ENCODE peak calls at places on chromosomes 6 and 20, in four cellular contexts. O is K562, X is GM12878, H is SK-N-SH. I is an unnamed sample.

GRCh38 chr6:37200085-37200484 is 30.1 kb downstream of the PIM1 start:
- DNase-seq in O (no peak), X (no peak), H (no peak), I (no peak)

GRCh38 chr6:41470341-41471063 is 75.7 kb upstream of the FOXP4 start:
- DNase-seq in H (no peak), O (no peak), X (no peak), I (peak)

GRCh38 chr6:116405147-116405546 is 34.4 kb downstream of the DSE start:
- DNase-seq in O (no peak), H (peak), X (peak), I (no peak)

GRCh38 chr6:2556761-2557160 is 194.0 kb downstream of the MYLK4 start:
- DNase-seq in X (no peak), H (no peak), O (no peak), I (no peak)

GRCh38 chr20:49594143-49594928 is 26.4 kb upstream of the PTGIS start:
- DNase-seq in H (no peak), O (no peak), X (no peak), I (no peak)

GRCh38 chr6:145323652-145324051 is 411.7 kb downstream of the EPM2A start:
- DNase-seq in H (no peak), O (no peak), X (no peak), I (no peak)

GRCh38 chr20:41335591-41335990 is 5.0 kb upstream of the LPIN3 start:
- DNase-seq in O (no peak), X (no peak), H (no peak), I (no peak)

GRCh38 chr6:18742406-18742805 is 355.3 kb downstream of the RNF144B start:
- DNase-seq in O (no peak), H (no peak), X (no peak), I (no peak)

GRCh38 chr6:150967910-150968309 is 102.4 kb downstream of the MTHFD1L start:
- DNase-seq in H (no peak), O (peak), X (no peak), I (no peak)

GRCh38 chr6:151763938-151764680 is 43.4 kb upstream of the ESR1 start:
- DNase-seq in O (peak), X (no peak), H (peak), I (peak)

GRCh38 chr6:79602859-79603258 is 28.3 kb upstream of the SH3BGRL2 start:
- DNase-seq in O (no peak), H (no peak), X (no peak), I (no peak)

GRCh38 chr6:128532110-128532509 is 11.7 kb upstream of the PTPRK start:
- DNase-seq in H (no peak), X (no peak), O (no peak), I (no peak)

GRCh38 chr6:36805917-36806316 is 33.3 kb downstream of the CPNE5 start:
- DNase-seq in H (no peak), O (peak), X (no peak), I (peak)

GRCh38 chr6:1525364-1526038 is 84.2 kb upstream of the FOXC1 start:
- DNase-seq in X (no peak), O (no peak), H (no peak), I (no peak)

GRCh38 chr6:91155129-91155528 is 568.3 kb upstream of the MAP3K7 start:
- DNase-seq in H (no peak), O (no peak), X (no peak), I (peak)

GRCh38 chr20:59938221-59938620 is 1.9 kb downstream of the PPP1R3D start:
- DNase-seq in X (no peak), O (no peak), H (no peak), I (no peak)

GRCh38 chr20:37976862-37977261 is 56.4 kb downstream of the TTI1 start:
- DNase-seq in X (no peak), H (no peak), O (no peak), I (no peak)

GRCh38 chr6:32405656-32406055 is 1.3 kb downstream of the BTNL2 start:
- DNase-seq in O (no peak), H (no peak), X (no peak), I (no peak)

GRCh38 chr6:27791182-27791939 is 120.8 kb downstream of the OR2B2 start:
- DNase-seq in X (no peak), H (peak), O (peak), I (peak)

GRCh38 chr6:104656235-104656634 is 203.5 kb downstream of the HACE1 start:
- DNase-seq in H (no peak), X (no peak), O (peak), I (no peak)

GRCh38 chr6:134436950-134437349 is 119.0 kb upstream of the SGK1 start:
- DNase-seq in O (no peak), X (peak), H (no peak), I (no peak)

GRCh38 chr6:165574770-165575549 is 88.1 kb downstream of the PDE10A start:
- DNase-seq in O (no peak), X (no peak), H (no peak), I (no peak)

GRCh38 chr6:50824505-50824904 is 5.8 kb downstream of the TFAP2B start:
- DNase-seq in X (no peak), H (no peak), O (no peak), I (no peak)

GRCh38 chr20:5191829-5192569 is 65.2 kb downstream of the CDS2 start:
- DNase-seq in O (peak), H (peak), X (peak), I (peak)

GRCh38 chr20:23350855-23351838 is 556 bp downstream of the NXT1 start:
- DNase-seq in O (peak), H (peak), X (no peak), I (peak)

GRCh38 chr6:40532349-40533028 is 54.7 kb downstream of the LRFN2 start:
- DNase-seq in X (no peak), O (no peak), H (no peak), I (no peak)

GRCh38 chr6:43076928-43077809 is 1.1 kb downstream of the PTK7 start:
- DNase-seq in O (no peak), X (no peak), H (peak), I (peak)

GRCh38 chr6:136148523-136148922 is 101.6 kb downstream of the MTFR2 start:
- DNase-seq in H (no peak), O (no peak), X (no peak), I (no peak)

GRCh38 chr6:1872649-1873131 is 263.0 kb downstream of the FOXC1 start:
- DNase-seq in H (peak), X (no peak), O (no peak), I (peak)

GRCh38 chr6:1348675-1349074 is 36.8 kb downstream of the FOXQ1 start:
- DNase-seq in H (no peak), O (no peak), X (no peak), I (no peak)

GRCh38 chr6:165991341-165991740 is 176.3 kb downstream of the TBXT start:
- DNase-seq in X (no peak), H (no peak), O (no peak), I (no peak)

GRCh38 chr6:112021911-112022310 is 32.0 kb upstream of the CCN6 start:
- DNase-seq in X (no peak), H (no peak), O (no peak), I (no peak)

GRCh38 chr20:35838213-35838612 is 66.4 kb downstream of the PHF20 start:
- DNase-seq in H (no peak), X (no peak), O (no peak), I (no peak)

GRCh38 chr20:10591956-10592521 is 81.8 kb downstream of the JAG1 start:
- DNase-seq in H (no peak), X (no peak), O (no peak), I (no peak)

GRCh38 chr6:4017847-4018193 is 61.1 kb downstream of the FAM217A start:
- DNase-seq in O (peak), X (no peak), H (peak), I (no peak)

GRCh38 chr6:149493697-149494334 is 9.0 kb upstream of the ZC3H12D start:
- DNase-seq in O (no peak), H (no peak), X (no peak), I (no peak)

DNA sequence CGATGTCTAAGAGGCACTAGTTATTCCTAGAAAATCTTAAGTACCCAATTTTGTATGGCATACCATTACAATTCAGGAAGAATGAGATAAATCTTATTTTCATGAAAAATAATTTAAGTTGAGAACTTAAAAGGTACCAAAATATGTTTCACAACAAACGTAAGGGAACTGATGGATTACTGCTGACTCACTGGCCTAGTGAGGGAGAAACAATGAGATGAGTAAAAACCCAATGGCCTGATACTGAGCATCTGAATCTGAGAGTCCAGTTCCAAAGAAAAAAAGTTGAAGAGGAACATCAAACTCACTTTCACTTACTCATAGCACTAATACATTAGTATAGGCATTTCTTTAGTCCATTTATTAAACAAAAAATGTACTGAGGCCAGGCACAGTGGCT is 56.0 kb downstream of the MDN1 start:
- DNase-seq in X (no peak), H (no peak), O (no peak), I (no peak)
- TF ChIP-seq USF1 in X (no peak), H (no peak), O (no peak), I (no peak)

GRCh38 chr6:118215269-118215668 is 308.2 kb downstream of the SLC35F1 start:
- DNase-seq in O (no peak), H (no peak), X (no peak), I (no peak)

GRCh38 chr6:118212451-118213173 is 305.5 kb downstream of the SLC35F1 start:
- DNase-seq in X (no peak), H (no peak), O (no peak), I (no peak)

GRCh38 chr6:118220429-118221128 is 313.5 kb downstream of the SLC35F1 start:
- DNase-seq in X (no peak), H (no peak), O (no peak), I (no peak)

GRCh38 chr6:118218156-118218555 is 311.1 kb downstream of the SLC35F1 start:
- DNase-seq in H (no peak), X (no peak), O (no peak), I (no peak)

GRCh38 chr6:118216751-118217150 is 309.7 kb downstream of the SLC35F1 start:
- DNase-seq in H (no peak), X (no peak), O (no peak), I (no peak)
- TF ChIP-seq USF1 in H (no peak), X (no peak), O (no peak), I (no peak)

DNA sequence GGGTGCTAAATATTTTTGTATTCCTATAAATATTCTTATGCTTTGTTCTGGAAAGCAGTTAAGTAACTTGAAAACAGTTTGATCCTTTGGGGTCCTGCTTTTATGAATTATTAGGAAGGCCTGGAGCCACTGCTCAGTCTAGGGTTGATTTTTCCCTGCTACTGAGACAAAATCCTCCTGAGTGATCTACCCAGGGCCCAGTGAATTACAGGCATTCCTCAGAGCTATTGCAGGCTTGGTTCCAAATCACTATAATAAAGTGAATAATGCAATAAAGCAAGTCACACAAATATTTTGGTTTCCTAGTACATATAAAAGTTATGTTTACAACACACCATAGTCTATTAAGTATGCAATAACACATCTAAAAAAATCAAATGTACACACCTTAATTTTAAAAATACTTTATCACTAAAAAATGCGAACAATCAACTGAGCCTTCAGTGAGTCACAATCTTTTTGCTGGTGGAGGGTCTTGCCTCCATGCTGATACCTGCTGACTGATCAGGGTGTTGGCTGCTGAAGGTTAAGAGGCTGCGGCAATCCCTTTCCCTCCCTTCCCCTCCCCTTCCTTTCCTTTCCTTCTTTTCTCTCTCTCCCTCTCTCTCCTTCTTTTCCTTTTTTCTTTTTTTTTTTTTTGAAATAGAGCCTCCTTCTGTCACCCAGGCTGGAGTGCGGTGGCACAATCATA is 43.0 kb downstream of the DNAAF9 start:
- DNase-seq in X (no peak), H (no peak), O (no peak), I (no peak)
- TF ChIP-seq USF1 in X (no peak), H (no peak), O (no peak), I (no peak)

GRCh38 chr20:33826270-33826897 is 15.2 kb downstream of the CHMP4B start:
- DNase-seq in H (no peak), X (no peak), O (peak), I (no peak)
- TF ChIP-seq USF1 in H (no peak), X (no peak), O (no peak), I (no peak)

I was measured in WTC11.